ENCODE peak calls at places on chromosomes 11 and 22, in four cellular contexts. G is CD8-positive, alpha-beta memory T cell; A is IMR-90; U is cardiac muscle cell. Q is an unnamed sample.

GRCh38 chr22:29009148-29009547 is 52.5 kb downstream of the C22orf31 start:
- DNase-seq in U (peak; percentile 81), A (no peak), G (no peak), Q (no peak)

GRCh38 chr11:131880976-131881375 is 510.6 kb downstream of the NTM start:
- DNase-seq in A (no peak), G (no peak), U (no peak), Q (no peak)

GRCh38 chr11:61973603-61974162 is 6.2 kb upstream of the FTH1 start:
- DNase-seq in A (no peak), G (no peak), U (no peak), Q (peak; percentile 74)

GRCh38 chr22:48713266-48714205 is 1114.1 kb downstream of the BRD1 start:
- DNase-seq in A (no peak), G (no peak), U (no peak), Q (no peak)

GRCh38 chr11:104151404-104152204 is 12.3 kb downstream of the PDGFD start:
- DNase-seq in A (no peak), U (peak; percentile 43), G (no peak), Q (peak; percentile 6)

GRCh38 chr11:114625294-114625693 is 29.7 kb upstream of the NXPE4 start:
- DNase-seq in U (no peak), G (no peak), A (no peak), Q (no peak)

GRCh38 chr11:93089474-93090102 is 108.2 kb downstream of the SLC36A4 start:
- DNase-seq in U (peak; percentile 80), A (peak; percentile 62), G (no peak), Q (peak; percentile 65)

GRCh38 chr11:106133529-106133928 is 56.1 kb downstream of the AASDHPPT start:
- DNase-seq in U (no peak), A (no peak), G (no peak), Q (no peak)

GRCh38 chr22:23055448-23056179 is 14.7 kb upstream of the GNAZ start:
- DNase-seq in G (no peak), A (no peak), U (no peak), Q (no peak)

GRCh38 chr11:59173080-59173963 is 1.4 kb downstream of the DTX4 start:
- DNase-seq in G (no peak), A (peak; percentile 30), U (peak; percentile 51), Q (peak; percentile 40)

GRCh38 chr11:59172345-59173079 is 580 bp downstream of the DTX4 start:
- DNase-seq in G (no peak), A (no peak), U (peak; percentile 11), Q (no peak)

GRCh38 chr11:59174664-59175033 is 2.7 kb downstream of the DTX4 start:
- DNase-seq in A (peak; percentile 70), G (no peak), U (peak; percentile 40), Q (peak; percentile 85)

GRCh38 chr11:59175104-59175503 is 3.2 kb downstream of the DTX4 start:
- DNase-seq in A (no peak), U (no peak), G (no peak), Q (no peak)

DNA sequence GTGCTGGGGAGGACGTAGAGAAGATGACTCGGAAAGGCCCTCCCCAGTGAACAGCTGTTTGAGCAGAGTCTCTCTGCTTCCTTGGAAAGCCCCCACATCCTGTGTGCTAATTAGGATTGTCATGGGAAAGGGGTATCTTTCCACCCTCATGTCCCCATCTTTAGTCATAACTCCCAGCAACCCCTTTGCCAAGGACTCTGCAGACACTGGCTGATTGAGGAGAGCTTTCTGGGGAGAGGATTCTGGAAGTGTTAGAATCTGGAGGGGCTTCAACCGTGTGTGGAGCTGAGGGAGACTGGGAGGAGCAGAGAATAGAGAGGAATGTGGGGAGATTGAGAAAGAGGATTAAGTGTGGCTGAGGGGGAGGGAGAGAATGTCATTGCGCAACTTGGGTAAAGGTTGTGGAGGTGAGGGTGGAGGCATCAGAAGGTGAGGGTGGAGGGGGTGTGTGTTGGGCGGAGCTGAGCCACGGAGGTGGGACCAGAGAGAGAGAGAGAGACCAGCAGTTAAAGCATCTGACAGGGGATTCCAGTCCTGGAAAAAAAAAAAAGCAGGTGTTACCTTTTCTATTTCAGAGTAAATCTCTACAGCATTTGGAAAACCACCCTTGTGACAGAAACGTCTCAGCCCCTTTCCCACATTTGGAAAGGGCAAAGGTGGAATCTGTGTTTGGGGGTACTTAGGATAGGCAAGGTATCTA is 2.2 kb downstream of the DTX4 start:
- DNase-seq in A (peak; percentile 59), U (peak; percentile 52), G (no peak), Q (peak; percentile 84)
- H3K27ac ChIP-seq in A (peak overlapping the region; percentile 61), U (no peak overlapping the region), G (no peak overlapping the region), Q (peak overlapping the region; percentile 84)

DNA sequence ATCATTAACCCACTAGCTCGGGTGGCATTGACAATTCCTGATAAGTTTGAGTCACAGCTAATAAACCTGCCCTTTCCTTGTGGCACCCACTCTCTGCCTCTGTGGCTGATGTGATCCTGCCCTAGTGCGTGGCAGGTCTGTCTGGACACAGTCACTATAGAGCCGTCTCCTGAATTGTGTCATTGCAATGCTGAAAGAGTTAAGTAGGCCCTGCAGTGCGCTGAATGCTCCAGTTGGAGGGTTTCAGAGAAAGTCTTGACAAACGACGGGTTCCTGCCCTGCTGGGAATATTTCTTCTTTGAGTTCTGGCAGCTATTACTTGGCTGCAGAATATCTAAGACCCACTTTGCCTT is 19.5 kb upstream of the C11orf96 start:
- DNase-seq in U (no peak), A (no peak), G (no peak), Q (no peak)
- H3K27ac ChIP-seq in U (peak overlapping the region; percentile 74), A (peak overlapping the region; percentile 85), G (no peak overlapping the region), Q (peak overlapping the region; percentile 26)

DNA sequence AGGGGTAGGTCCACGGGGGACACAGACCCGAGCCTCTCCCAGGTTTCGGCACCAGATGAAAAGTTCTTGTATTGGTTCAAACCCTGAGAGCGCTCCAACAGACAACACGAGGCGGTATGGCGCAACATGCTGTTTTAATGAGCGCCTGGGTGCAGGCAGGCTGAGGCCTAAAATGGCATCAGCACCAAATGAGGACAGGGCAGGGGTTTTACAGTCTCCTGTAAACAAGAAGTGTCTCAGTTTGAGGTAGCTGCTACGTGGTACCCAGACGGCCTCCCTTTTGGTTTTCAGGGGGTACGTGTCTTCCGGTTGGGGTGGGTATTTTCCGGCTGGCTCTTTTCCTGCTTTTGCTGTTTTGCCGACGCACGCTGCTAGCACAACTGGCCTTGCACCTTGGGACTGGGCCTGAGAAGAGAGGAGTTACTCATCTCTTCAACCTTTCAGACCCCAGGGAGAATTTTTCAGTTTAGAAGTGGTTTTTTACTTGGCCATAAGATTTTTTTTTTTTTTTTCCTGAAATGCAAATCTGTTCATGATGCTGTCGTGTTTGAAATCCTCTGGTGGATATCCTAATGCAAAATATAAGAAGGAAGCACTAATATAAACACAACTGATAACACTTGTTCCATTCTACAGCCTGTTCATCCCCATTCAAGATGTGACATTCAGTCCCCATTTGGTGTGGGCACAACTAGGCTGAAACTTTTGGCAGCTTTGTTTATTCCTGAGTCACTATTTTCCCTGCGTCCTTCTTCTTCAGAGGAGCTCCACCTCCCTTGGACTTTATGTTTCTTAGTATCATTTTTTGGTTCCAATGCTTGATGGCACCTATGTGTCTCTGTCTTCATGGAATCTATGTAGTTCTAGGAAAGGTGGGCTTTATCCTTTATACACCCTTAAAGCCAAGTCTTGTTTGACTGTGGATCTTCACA is 6.5 kb downstream of the PPFIBP2 start:
- DNase-seq in G (no peak), U (no peak), A (no peak), Q (no peak)
- H3K27ac ChIP-seq in G (no peak overlapping the region), U (no peak overlapping the region), A (no peak overlapping the region), Q (no peak overlapping the region)

GRCh38 chr22:25027052-25027525 is 74.6 kb downstream of the KIAA1671 start:
- DNase-seq in A (no peak), G (no peak), U (no peak), Q (peak; percentile 9)
- H3K27ac ChIP-seq in A (no peak overlapping the region), G (no peak overlapping the region), U (peak overlapping the region; percentile 96), Q (peak overlapping the region; percentile 66)

DNA sequence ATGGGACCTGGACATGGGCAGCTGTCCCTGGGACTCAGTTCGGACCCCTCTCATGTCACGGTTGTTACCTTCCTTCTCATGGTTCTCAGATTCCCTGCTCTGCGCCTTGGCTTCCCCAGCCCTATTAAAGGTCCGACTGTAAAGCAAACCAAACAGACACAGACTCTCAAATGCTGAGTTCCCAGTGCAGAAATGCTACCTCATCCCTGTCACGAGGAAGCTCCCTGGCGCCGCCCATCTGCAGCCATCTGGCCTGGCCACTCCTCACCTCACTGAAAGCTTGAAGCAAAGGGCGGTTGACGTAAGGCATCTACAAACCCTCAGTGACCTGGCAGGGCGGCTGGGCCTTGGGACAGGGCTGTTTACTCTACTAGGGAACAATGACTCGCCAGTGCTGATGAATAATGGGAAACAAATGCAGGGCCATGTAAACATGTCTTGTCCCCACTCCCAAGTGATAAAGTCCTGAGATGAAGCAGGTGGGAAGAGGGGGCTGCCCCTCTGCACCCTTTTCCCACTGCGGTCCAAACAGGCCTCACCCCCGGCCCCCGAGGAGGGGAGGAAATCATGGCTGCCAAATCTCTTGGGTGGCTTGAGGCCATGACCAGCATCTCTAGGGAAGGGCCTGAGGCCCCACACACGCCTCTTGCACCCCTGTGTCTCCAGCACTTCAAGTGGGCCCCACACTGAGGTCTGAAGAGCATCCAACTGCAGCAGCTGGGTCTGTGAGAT is 49.3 kb downstream of the SCUBE1 start:
- DNase-seq in U (peak; percentile 29), A (peak; percentile 60), G (no peak), Q (no peak)
- H3K27ac ChIP-seq in U (no peak overlapping the region), A (peak overlapping the region; percentile 13), G (peak overlapping the region; percentile 47), Q (no peak overlapping the region)

Q was measured in foreskin keratinocyte.